ENCODE peak calls at places on chromosomes 6 and 20, in four cellular contexts. G, S, Y and Q are unnamed samples.

GRCh38 chr20:17376031-17376430 is 149.2 kb downstream of the PCSK2 start:
- DNase-seq in G (no peak), S (no peak), Y (no peak), Q (no peak)

GRCh38 chr6:132750455-132751248 is 7.1 kb downstream of the VNN2 start:
- DNase-seq in G (no peak), S (no peak), Y (no peak), Q (no peak)

GRCh38 chr6:73696990-73697651 is 1.1 kb downstream of the CD109 start:
- DNase-seq in G (peak), S (no peak), Y (no peak), Q (no peak)

GRCh38 chr6:3176562-3177355 is 19.4 kb upstream of the TUBB2A start:
- DNase-seq in G (no peak), S (peak), Y (peak), Q (peak)

GRCh38 chr6:36099872-36100483 is 30.3 kb upstream of the MAPK13 start:
- DNase-seq in G (no peak), S (no peak), Y (no peak), Q (no peak)

GRCh38 chr6:41451039-41451438 is 95.1 kb upstream of the FOXP4 start:
- DNase-seq in G (peak), S (no peak), Y (no peak), Q (no peak)

GRCh38 chr20:62494980-62495797 is 19.4 kb upstream of the GATA5 start:
- DNase-seq in G (no peak), S (no peak), Y (no peak), Q (no peak)

GRCh38 chr6:45703041-45703739 is 312.5 kb downstream of the CLIC5 start:
- DNase-seq in G (no peak), S (no peak), Y (peak), Q (peak)

GRCh38 chr6:132763269-132763668 is 5.6 kb upstream of the VNN2 start:
- DNase-seq in G (peak), S (no peak), Y (no peak), Q (no peak)

GRCh38 chr20:39849664-39850063 is 839.4 kb downstream of the MAFB start:
- DNase-seq in G (no peak), S (no peak), Y (peak), Q (peak)

GRCh38 chr6:88532241-88532860 is 366.2 kb upstream of the CNR1 start:
- DNase-seq in G (peak), S (no peak), Y (no peak), Q (no peak)

GRCh38 chr6:164854526-164854925 is 454.9 kb downstream of the C6orf118 start:
- DNase-seq in G (no peak), S (no peak), Y (no peak), Q (no peak)

GRCh38 chr6:166351715-166352285 is 9.5 kb upstream of the SFT2D1 start:
- DNase-seq in G (peak), S (no peak), Y (no peak), Q (peak)

GRCh38 chr6:93894521-93894920 is 475.2 kb upstream of the EPHA7 start:
- DNase-seq in G (no peak), S (no peak), Y (peak), Q (no peak)

GRCh38 chr20:4041748-4042411 is 26.5 kb upstream of the RNF24 start:
- DNase-seq in G (no peak), S (peak), Y (peak), Q (peak)

GRCh38 chr20:25053207-25054132 is 4.5 kb downstream of the ACSS1 start:
- DNase-seq in G (no peak), S (no peak), Y (peak), Q (no peak)

GRCh38 chr20:10670521-10671220 is 3.1 kb downstream of the JAG1 start:
- DNase-seq in G (no peak), S (no peak), Y (no peak), Q (no peak)

GRCh38 chr6:2706482-2706881 is 44.2 kb downstream of the MYLK4 start:
- DNase-seq in G (peak), S (no peak), Y (no peak), Q (no peak)

GRCh38 chr6:110495949-110496348 is 19.5 kb upstream of the SLC22A16 start:
- DNase-seq in G (no peak), S (no peak), Y (no peak), Q (no peak)

GRCh38 chr6:149566372-149567193 is at the start of gene GINM1:
- DNase-seq in G (peak), S (peak), Y (peak), Q (peak)

GRCh38 chr6:81636930-81637568 is 115.4 kb downstream of the TENT5A start:
- DNase-seq in G (no peak), S (no peak), Y (peak), Q (no peak)

GRCh38 chr6:47532981-47533585 is 55.5 kb downstream of the CD2AP start:
- DNase-seq in G (no peak), S (no peak), Y (no peak), Q (no peak)

GRCh38 chr20:53718622-53719021 is 125.0 kb upstream of the ZNF217 start:
- DNase-seq in G (no peak), S (no peak), Y (no peak), Q (no peak)

DNA sequence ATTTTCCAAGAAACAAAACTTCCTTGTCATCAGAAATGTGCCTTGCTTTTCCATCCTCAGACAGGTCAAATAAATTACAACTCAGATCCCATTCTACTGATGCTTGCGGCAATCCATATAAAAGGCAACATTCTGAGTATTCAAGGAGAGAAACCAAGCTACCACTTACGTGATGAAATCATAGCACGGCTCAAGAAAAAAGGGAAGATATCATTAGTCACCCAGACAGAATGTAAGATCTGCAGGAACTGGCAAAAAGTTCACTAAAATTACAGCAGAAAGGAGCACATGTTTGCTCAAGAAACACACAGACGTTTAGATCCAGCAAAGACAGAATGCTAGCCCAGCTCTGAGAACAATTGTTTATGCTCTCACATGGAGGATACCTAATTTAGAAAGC is 304.1 kb downstream of the ADGRG6 start:
- DNase-seq in G (no peak), S (no peak), Y (peak), Q (peak)
- H3K27ac ChIP-seq in G (no peak), S (no peak), Y (peak), Q (no peak)

GRCh38 chr20:7993238-7993637 is 26.3 kb downstream of the TMX4 start:
- DNase-seq in G (no peak), S (no peak), Y (no peak), Q (no peak)

GRCh38 chr20:7984192-7984591 is 35.4 kb downstream of the TMX4 start:
- DNase-seq in G (peak), S (no peak), Y (no peak), Q (no peak)

GRCh38 chr20:7993703-7994102 is 25.9 kb downstream of the TMX4 start:
- DNase-seq in G (no peak), S (no peak), Y (no peak), Q (no peak)

GRCh38 chr20:7985916-7986315 is 33.6 kb downstream of the TMX4 start:
- DNase-seq in G (no peak), S (no peak), Y (no peak), Q (no peak)

GRCh38 chr20:7989379-7989778 is 30.2 kb downstream of the TMX4 start:
- DNase-seq in G (no peak), S (no peak), Y (no peak), Q (no peak)
- TF ChIP-seq CTCF in G (peak), S (peak), Y (no peak), Q (peak)

GRCh38 chr20:45339084-45339483 is 9.1 kb downstream of the SDC4 start:
- DNase-seq in G (no peak), S (no peak), Y (no peak), Q (peak)

GRCh38 chr20:45340951-45341350 is 7.3 kb downstream of the SDC4 start:
- DNase-seq in G (peak), S (no peak), Y (no peak), Q (peak)

GRCh38 chr20:45339799-45340198 is 8.4 kb downstream of the SDC4 start:
- DNase-seq in G (no peak), S (no peak), Y (no peak), Q (no peak)

GRCh38 chr20:45341579-45341938 is 6.7 kb downstream of the SDC4 start:
- DNase-seq in G (no peak), S (no peak), Y (no peak), Q (no peak)

DNA sequence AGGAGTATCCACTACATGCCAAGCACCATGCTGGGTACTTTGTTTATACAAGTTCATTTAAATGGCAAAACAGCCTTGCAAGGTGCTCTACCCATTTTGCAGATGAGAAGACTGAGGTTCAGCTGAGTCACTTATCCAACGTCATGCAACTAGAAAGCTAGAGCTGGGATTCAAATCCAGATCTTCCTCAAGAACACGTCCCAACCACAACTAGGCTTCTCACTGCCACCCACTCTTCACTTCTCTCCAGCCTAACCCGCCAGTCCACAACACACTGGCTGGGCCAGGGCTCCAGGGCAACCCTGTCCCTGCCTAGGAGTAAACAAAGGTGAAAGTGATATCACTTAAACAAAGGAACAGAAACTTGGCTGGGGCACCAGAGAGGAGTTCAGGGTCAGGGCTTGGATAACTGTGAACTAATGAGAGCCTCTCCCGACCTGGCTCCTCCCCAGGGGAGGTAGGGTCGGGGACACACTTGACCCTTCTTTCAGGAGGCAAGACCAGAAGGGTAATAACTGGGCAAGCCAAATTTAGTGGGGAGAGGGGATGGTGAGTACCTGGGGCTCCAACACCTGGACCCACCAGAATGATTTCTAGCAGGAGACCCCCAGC is 7.9 kb downstream of the SDC4 start:
- DNase-seq in G (no peak), S (no peak), Y (no peak), Q (no peak)
- H3K27ac ChIP-seq in G (peak), S (peak), Y (peak), Q (peak)

DNA sequence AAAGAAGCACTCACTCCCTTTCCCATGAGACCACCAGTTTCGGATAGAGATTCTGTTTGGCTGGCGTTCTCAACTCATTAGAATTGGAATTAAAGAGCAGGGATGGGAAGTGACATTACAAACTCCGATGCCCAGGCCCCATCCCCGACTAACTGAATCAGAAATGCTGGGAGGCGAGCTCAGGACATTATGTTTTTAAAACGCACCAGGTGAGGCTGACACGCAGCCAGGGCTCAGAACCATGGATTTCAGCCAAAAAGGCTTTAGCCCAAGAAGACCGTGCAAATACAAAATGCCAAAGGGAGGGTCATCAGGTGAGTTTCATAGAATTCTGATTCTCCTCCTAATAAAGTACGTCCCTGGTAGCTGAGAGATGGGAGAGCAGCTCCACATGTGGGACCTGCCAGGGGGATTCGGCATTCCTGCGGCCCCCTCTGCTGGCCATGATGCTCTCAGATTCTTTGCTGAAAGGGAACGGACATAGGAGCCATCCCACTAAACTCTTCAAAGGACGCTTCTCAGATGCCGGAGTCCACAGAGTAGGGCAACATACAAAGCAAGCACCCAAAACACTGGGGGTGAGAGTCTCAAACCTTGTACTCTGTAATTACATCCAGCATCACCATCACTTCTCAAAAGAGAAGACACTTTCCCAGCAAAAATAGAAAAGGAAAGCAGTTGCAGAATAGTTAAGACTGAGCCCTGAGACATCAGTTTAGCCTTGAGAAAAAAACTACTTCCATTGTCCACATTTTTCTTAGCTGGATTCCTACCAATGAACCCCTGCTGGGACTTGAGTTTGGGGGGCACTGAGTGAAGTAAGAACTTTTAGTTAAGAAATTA is 205.2 kb downstream of the BMP7 start:
- DNase-seq in G (peak), S (peak), Y (no peak), Q (peak)
- TF ChIP-seq CTCF in G (peak), S (peak), Y (peak), Q (no peak)

GRCh38 chr6:157757430-157758403 is 65.3 kb upstream of the SNX9 start:
- DNase-seq in G (no peak), S (no peak), Y (no peak), Q (no peak)

GRCh38 chr6:157760137-157760536 is 62.9 kb upstream of the SNX9 start:
- DNase-seq in G (no peak), S (no peak), Y (no peak), Q (no peak)

GRCh38 chr6:157758516-157759023 is 64.5 kb upstream of the SNX9 start:
- DNase-seq in G (no peak), S (no peak), Y (no peak), Q (no peak)

GRCh38 chr6:157760589-157761330 is 62.3 kb upstream of the SNX9 start:
- DNase-seq in G (no peak), S (no peak), Y (peak), Q (peak)

GRCh38 chr6:157759028-157759427 is 64.0 kb upstream of the SNX9 start:
- DNase-seq in G (no peak), S (no peak), Y (no peak), Q (no peak)
- H3K27ac ChIP-seq in G (no peak), S (no peak), Y (no peak), Q (no peak)

DNA sequence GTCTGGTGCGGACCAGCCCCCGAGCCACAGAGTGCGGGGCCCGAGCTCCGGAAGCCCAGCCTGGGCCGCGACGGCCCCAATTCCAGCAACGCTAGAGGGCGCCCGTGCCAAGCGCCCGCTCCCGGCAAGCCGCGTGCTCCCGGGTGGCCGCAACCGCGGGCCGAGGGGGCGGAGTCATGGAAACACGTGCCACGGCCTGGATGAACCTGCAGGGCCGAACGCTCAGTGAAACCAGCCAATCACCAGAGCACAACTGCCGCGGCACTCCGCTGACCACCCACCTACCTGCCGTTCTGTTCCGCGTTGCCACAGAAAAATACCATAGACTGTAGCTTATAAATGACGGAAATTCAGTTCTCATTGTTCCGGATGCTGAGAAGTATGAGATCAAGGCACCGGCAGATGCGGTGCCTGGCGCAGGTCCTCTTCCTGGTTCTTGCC is 85.7 kb upstream of the FOXC1 start:
- DNase-seq in G (peak), S (peak), Y (peak), Q (peak)
- TF ChIP-seq CTCF in G (peak), S (peak), Y (peak), Q (peak)

DNA sequence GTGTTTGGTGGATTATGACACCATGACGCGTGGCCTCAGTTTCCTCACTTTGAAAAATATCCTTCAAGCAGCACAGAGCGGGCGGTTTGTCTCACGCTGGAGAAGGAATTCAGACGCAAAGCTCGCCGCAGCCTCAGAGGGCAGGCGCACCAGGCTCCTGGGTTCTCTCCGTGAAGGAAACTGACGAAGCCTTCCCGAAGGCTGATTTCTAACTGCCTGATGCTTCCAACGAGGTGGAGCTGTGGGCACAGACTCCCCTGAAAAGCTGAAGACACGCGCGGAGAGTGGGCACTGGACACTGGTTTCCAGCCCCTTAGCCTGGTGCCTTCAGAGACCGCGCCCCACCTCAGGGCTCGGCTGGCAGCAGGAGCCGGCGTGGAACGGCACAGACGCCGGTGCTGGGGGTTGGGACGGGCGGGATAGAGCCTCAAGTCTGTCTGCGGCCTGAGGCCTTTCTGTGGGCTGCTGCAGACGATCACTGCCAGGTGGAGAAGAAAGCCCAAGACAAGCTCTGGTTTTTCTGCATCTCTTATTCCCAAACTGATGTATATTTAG is 56.1 kb downstream of the DACT2 start:
- DNase-seq in G (no peak), S (no peak), Y (no peak), Q (no peak)
- H3K27ac ChIP-seq in G (no peak), S (peak), Y (no peak), Q (no peak)

GRCh38 chr6:12482386-12482785 is 192.2 kb downstream of the EDN1 start:
- DNase-seq in G (peak), S (no peak), Y (no peak), Q (no peak)
- TF ChIP-seq CTCF in G (peak), S (peak), Y (peak), Q (no peak)

DNA sequence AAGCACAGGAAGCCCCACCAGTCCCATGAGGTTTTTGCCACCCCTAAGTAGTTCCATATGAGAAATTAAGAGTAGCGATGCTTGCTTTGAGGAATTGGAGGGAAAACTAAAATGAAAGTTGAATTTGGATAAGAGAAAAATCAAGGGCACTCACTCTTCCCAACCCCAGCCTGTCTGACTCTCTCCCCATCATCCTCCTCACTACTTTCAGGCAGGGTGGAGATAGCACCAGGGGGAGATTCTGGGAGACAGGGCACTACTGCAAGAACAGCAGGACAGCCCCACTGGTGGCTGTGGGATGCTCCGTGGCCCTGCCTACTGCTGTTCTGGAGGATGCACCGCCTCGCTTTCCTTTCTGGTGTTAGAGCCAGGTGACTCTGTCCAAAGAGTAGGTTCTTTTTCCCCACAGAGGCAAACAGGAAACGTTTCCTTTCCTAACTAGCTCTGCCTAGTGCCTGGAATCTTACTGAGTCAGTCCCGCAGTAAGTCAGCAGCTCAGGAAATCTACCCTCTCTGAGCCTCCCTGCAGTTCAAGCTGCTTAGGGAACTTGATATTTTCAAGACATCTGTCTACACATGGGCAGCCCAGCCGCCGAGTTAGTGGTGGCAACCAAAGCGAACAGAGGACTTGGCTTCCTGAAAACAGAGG is 11.2 kb downstream of the HLA-E start:
- DNase-seq in G (no peak), S (no peak), Y (no peak), Q (no peak)
- H3K27ac ChIP-seq in G (no peak), S (no peak), Y (no peak), Q (peak)